ENCODE peak calls at places on chromosomes 5 and 9, in eight cellular contexts. Q, J, E, W, H, I, C and M are unnamed samples.

GRCh38 chr9:121735065-121735791 is 83.8 kb downstream of the DAB2IP start:
- DNase-seq in Q (no peak), J (no peak), E (no peak), W (peak), H (no peak), I (no peak), C (no peak), M (peak)

GRCh38 chr5:158513490-158514301 is 586.0 kb downstream of the EBF1 start:
- DNase-seq in Q (no peak), J (no peak), E (no peak), W (no peak), H (no peak), I (no peak), C (no peak), M (no peak)

GRCh38 chr5:149990518-149991376 is 9.7 kb downstream of the TIGD6 start:
- DNase-seq in Q (peak), J (peak), E (peak), W (peak), H (peak), I (peak), C (peak), M (peak)

GRCh38 chr5:167554564-167555254 is 736.7 kb upstream of the WWC1 start:
- DNase-seq in Q (no peak), J (no peak), E (no peak), W (no peak), H (no peak), I (no peak), C (no peak), M (no peak)

GRCh38 chr9:125655691-125656410 is 51.2 kb downstream of the MAPKAP1 start:
- DNase-seq in Q (no peak), J (no peak), E (no peak), W (no peak), H (no peak), I (no peak), C (no peak), M (no peak)

GRCh38 chr5:149400304-149400703 is 21.2 kb upstream of the IL17B start:
- DNase-seq in Q (no peak), J (no peak), E (no peak), W (no peak), H (no peak), I (no peak), C (no peak), M (no peak)

GRCh38 chr9:131217321-131218031 is 58.8 kb downstream of the FAM78A start:
- DNase-seq in Q (no peak), J (no peak), E (no peak), W (no peak), H (no peak), I (no peak), C (no peak), M (no peak)

GRCh38 chr9:107684224-107684623 is 194.7 kb upstream of the KLF4 start:
- DNase-seq in Q (no peak), J (no peak), E (no peak), W (no peak), H (no peak), I (no peak), C (no peak), M (no peak)

GRCh38 chr5:90954951-90955635 is 396.5 kb downstream of the ADGRV1 start:
- DNase-seq in Q (no peak), J (no peak), E (no peak), W (no peak), H (no peak), I (no peak), C (no peak), M (no peak)

GRCh38 chr5:140711794-140712193 is 11.5 kb downstream of the ZMAT2 start:
- DNase-seq in Q (no peak), J (no peak), E (no peak), W (no peak), H (no peak), I (no peak), C (no peak), M (no peak)

GRCh38 chr5:61313960-61314681 is 17.9 kb upstream of the ZSWIM6 start:
- DNase-seq in Q (no peak), J (no peak), E (no peak), W (no peak), H (no peak), I (no peak), C (no peak), M (no peak)

GRCh38 chr5:83844320-83845068 is 123.8 kb upstream of the HAPLN1 start:
- DNase-seq in Q (no peak), J (peak), E (no peak), W (peak), H (no peak), I (no peak), C (peak), M (no peak)

GRCh38 chr9:99112750-99113417 is 8.0 kb downstream of the TGFBR1 start:
- DNase-seq in Q (no peak), J (no peak), E (peak), W (no peak), H (no peak), I (no peak), C (peak), M (no peak)

GRCh38 chr9:70427161-70427945 is 12.9 kb upstream of the KLF9 start:
- DNase-seq in Q (no peak), J (no peak), E (no peak), W (no peak), H (no peak), I (no peak), C (no peak), M (no peak)

GRCh38 chr9:131204285-131204684 is 72.0 kb downstream of the FAM78A start:
- DNase-seq in Q (no peak), J (no peak), E (no peak), W (no peak), H (no peak), I (no peak), C (no peak), M (no peak)